ENCODE peak calls at places on chromosomes 2 and 18, in six cellular contexts. G is astrocyte of the spinal cord, Q is HFF-Myc, X is neural progenitor cell, U is fibroblast of lung, V is foreskin keratinocyte. E is an unnamed sample.

GRCh38 chr18:51619283-51619682 is 421.8 kb upstream of the MEX3C start:
- DNase-seq in U (no peak), Q (no peak), V (no peak), G (no peak), X (no peak), E (no peak)

GRCh38 chr18:35936951-35937350 is 35.5 kb upstream of the RMP24 start:
- DNase-seq in U (no peak), G (no peak), X (no peak), V (no peak), Q (no peak), E (no peak)

GRCh38 chr2:118865106-118865505 is 17.7 kb upstream of the EN1 start:
- DNase-seq in V (no peak), Q (peak; percentile 35), U (peak; percentile 54), X (peak; percentile 69), G (no peak), E (no peak)

GRCh38 chr2:183037660-183038340 is 457 bp downstream of the NCKAP1 start:
- DNase-seq in U (no peak), G (no peak), Q (no peak), V (no peak), X (peak; percentile 76), E (peak; percentile 18)

GRCh38 chr2:227848586-227848985 is 22.8 kb upstream of the DAW1 start:
- DNase-seq in X (no peak), G (no peak), V (peak; percentile 77), Q (no peak), U (no peak), E (no peak)

GRCh38 chr2:54074636-54075341 is 40.6 kb upstream of the ACYP2 start:
- DNase-seq in G (peak; percentile 85), V (no peak), X (no peak), Q (no peak), U (no peak), E (no peak)

GRCh38 chr2:72698300-72698699 is 127.5 kb downstream of the EXOC6B start:
- DNase-seq in X (no peak), U (no peak), V (no peak), Q (no peak), G (no peak), E (no peak)

GRCh38 chr18:74652392-74652988 is 54.8 kb downstream of the ZNF407 start:
- DNase-seq in U (peak; percentile 74), Q (no peak), V (no peak), G (peak; percentile 63), X (peak; percentile 54), E (no peak)

GRCh38 chr2:161209902-161210301 is 49.7 kb downstream of the TANK start:
- DNase-seq in X (no peak), V (no peak), U (no peak), G (no peak), Q (no peak), E (no peak)

GRCh38 chr2:126908721-126909177 is 10.1 kb downstream of the TEX51 start:
- DNase-seq in Q (no peak), U (no peak), G (no peak), X (no peak), V (no peak), E (no peak)

GRCh38 chr2:12990523-12990922 is 273.8 kb downstream of the TRIB2 start:
- DNase-seq in Q (no peak), X (no peak), U (peak; percentile 24), G (no peak), V (no peak), E (no peak)

GRCh38 chr2:9001778-9002177 is 1.7 kb downstream of the MBOAT2 start:
- DNase-seq in G (no peak), U (no peak), V (no peak), X (no peak), Q (no peak), E (no peak)

GRCh38 chr2:16066261-16067036 is 126.1 kb downstream of the MYCN start:
- DNase-seq in X (no peak), Q (no peak), G (no peak), U (no peak), V (no peak), E (no peak)

GRCh38 chr2:33160217-33160616 is 213.5 kb downstream of the LTBP1 start:
- DNase-seq in V (no peak), Q (no peak), X (no peak), U (peak; percentile 57), G (peak; percentile 84), E (no peak)

GRCh38 chr18:6107794-6108193 is 212.5 kb upstream of the TMEM200C start:
- DNase-seq in U (no peak), V (no peak), X (no peak), G (no peak), Q (no peak), E (no peak)

GRCh38 chr2:35933031-35933430 is 422.5 kb upstream of the CRIM1 start:
- DNase-seq in V (peak; percentile 19), G (peak; percentile 2), Q (no peak), X (no peak), U (peak; percentile 28), E (no peak)

GRCh38 chr2:25497862-25498407 is 156.2 kb upstream of the DNMT3A start:
- DNase-seq in V (no peak), Q (no peak), U (no peak), G (no peak), X (no peak), E (no peak)

GRCh38 chr2:199303814-199304213 is 153.9 kb downstream of the SATB2 start:
- DNase-seq in V (peak; percentile 64), U (peak; percentile 85), G (peak; percentile 98), Q (peak; percentile 25), X (no peak), E (no peak)

GRCh38 chr2:203782262-203782976 is 76.0 kb downstream of the CD28 start:
- DNase-seq in U (peak; percentile 95), X (peak; percentile 75), G (peak; percentile 99), Q (peak; percentile 88), V (peak; percentile 85), E (no peak)
- TF ChIP-seq CTCF in U (peak; percentile 84), X (peak; percentile 80), G (peak; percentile 94), Q (peak; percentile 87), V (peak; percentile 88), E (peak; percentile 62)

DNA sequence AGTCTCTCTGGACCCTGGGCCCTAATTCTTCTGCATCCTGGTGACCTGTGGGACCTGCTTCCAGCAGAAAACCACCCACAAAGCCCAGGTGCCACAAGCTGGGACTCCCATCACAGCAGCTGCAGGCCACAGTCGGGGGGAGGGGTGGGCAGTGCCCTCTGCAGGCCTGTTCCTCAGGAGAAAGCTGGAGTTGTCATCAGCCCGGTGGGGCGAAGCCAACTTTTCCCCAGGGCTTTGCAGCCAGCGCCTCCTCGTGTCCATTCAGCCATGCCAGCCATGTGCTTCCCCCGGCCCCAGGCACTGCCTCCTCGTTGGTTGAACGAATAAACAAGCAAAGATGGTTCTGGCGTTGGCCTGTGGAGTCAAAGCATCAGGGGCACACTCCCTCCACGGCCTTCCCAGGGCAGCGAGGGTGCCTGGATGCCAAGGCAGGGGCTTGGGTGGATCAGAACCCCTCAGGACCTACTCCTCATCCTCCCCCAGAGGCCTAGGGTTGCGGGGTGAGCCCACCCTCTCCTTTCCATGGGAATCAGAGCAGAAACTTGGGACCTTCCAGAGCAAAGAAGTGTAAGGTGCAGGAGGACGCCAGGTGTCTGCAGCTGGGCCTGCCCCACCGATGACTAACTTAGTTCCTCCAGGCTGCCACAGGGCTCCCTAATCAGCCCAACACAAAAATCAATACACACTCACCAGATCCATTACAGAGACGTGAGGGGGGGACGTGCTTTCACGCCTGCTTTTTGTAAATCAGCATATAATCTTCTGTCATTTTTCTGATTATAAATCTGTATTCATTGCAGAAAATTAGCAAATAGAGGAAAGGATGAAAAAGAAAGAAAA is 75.7 kb upstream of the RAB6C start:
- DNase-seq in V (no peak), U (no peak), Q (no peak), G (no peak), X (peak; percentile 57), E (no peak)
- TF ChIP-seq CTCF in V (no peak), U (no peak), Q (no peak), G (no peak), X (peak; percentile 47), E (no peak)

GRCh38 chr2:116953-117352 is 70.6 kb upstream of the FAM110C start:
- DNase-seq in X (no peak), V (no peak), Q (no peak), G (no peak), U (no peak), E (no peak)

GRCh38 chr2:110017-110416 is 63.7 kb upstream of the FAM110C start:
- DNase-seq in X (no peak), Q (no peak), U (no peak), V (no peak), G (no peak), E (no peak)

DNA sequence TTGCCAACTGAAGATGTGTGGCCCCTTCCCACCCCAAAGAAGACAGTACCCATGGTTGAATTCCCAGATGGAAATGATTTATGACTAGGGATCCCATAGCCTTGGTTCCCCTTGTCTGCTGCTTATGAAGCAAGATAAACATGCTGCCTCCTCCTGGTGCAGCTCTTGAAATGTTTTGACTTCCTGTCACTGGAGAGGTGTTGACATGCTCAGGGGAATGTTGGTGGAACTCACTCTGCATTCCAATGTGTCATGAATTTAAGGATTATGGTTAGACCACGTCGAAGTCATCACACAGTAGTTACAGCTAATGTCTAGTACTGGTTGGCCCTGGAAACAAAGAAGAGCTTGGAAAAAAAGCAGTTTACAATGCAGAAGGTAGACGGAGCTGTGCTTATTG is 69.0 kb upstream of the FAM110C start:
- DNase-seq in V (peak; percentile 84), Q (no peak), U (no peak), G (no peak), X (no peak), E (no peak)
- TF ChIP-seq CTCF in V (peak; percentile 56), Q (no peak), U (no peak), G (no peak), X (no peak), E (no peak)

GRCh38 chr2:68225119-68225632 is 27.2 kb downstream of the PPP3R1 start:
- DNase-seq in Q (peak; percentile 20), V (peak; percentile 36), G (no peak), U (peak; percentile 39), X (peak; percentile 59), E (no peak)
- TF ChIP-seq CTCF in Q (peak; percentile 12), V (peak; percentile 62), G (peak; percentile 31), U (no peak), X (peak; percentile 45), E (peak; percentile 27)

GRCh38 chr2:109216332-109216731 is 87.3 kb downstream of the SH3RF3 start:
- DNase-seq in G (no peak), V (no peak), X (no peak), Q (no peak), U (no peak), E (no peak)
- TF ChIP-seq CTCF in G (no peak), V (no peak), X (no peak), Q (no peak), U (no peak), E (no peak)

GRCh38 chr2:105828543-105828942 is 83.8 kb downstream of the NCK2 start:
- DNase-seq in Q (no peak), V (no peak), X (no peak), G (no peak), U (no peak), E (no peak)
- TF ChIP-seq CTCF in Q (no peak), V (no peak), X (no peak), G (no peak), U (no peak), E (no peak)

GRCh38 chr2:60002158-60002867 is 551.1 kb downstream of the BCL11A start:
- DNase-seq in V (no peak), X (no peak), Q (no peak), G (no peak), U (no peak), E (no peak)
- TF ChIP-seq CTCF in V (no peak), X (peak; percentile 28), Q (no peak), G (no peak), U (no peak), E (no peak)

GRCh38 chr2:188456114-188456909 is 164.6 kb downstream of the GULP1 start:
- DNase-seq in V (no peak), G (no peak), Q (no peak), X (peak; percentile 19), U (no peak), E (no peak)
- TF ChIP-seq CTCF in V (peak; percentile 26), G (peak; percentile 27), Q (peak; percentile 34), X (peak; percentile 36), U (no peak), E (no peak)

E was measured in D721Med.